ENCODE peak calls at places on chromosomes 11 and 22, in four cellular contexts. R is endothelial cell of umbilical vein, U is AG09309, C is transverse colon. P is an unnamed sample.
A peak's percentile ranks its signal among the peaks of the same experiment; 100 is the strongest.

GRCh38 chr11:28383471-28383870 is 275.3 kb downstream of the METTL15 start:
- DNase-seq in R (no peak), U (peak; percentile 47), C (no peak), P (no peak)

GRCh38 chr11:83847635-83848034 is 561.5 kb upstream of the CCDC90B start:
- DNase-seq in R (no peak), U (no peak), C (no peak), P (no peak)

GRCh38 chr22:47294222-47294532 is 531.7 kb downstream of the TBC1D22A start:
- DNase-seq in R (no peak), U (peak; percentile 28), C (no peak), P (peak; percentile 28)

GRCh38 chr11:108966206-108966605 is 301.3 kb downstream of the DDX10 start:
- DNase-seq in R (no peak), U (no peak), C (no peak), P (no peak)

GRCh38 chr11:71244116-71244815 is 8.1 kb downstream of the SHANK2 start:
- DNase-seq in R (no peak), U (peak; percentile 62), C (no peak), P (peak; percentile 18)

GRCh38 chr11:7487360-7487759 is 2.1 kb downstream of the OLFML1 start:
- DNase-seq in R (no peak), U (no peak), C (no peak), P (no peak)

GRCh38 chr11:98107736-98108135 is 913.0 kb upstream of the CNTN5 start:
- DNase-seq in R (no peak), U (no peak), C (no peak), P (peak; percentile 16)

GRCh38 chr22:46754826-46755225 is 7.6 kb upstream of the TBC1D22A start:
- DNase-seq in R (no peak), U (no peak), C (no peak), P (no peak)

GRCh38 chr11:60868682-60869450 is 1.5 kb downstream of the ZP1 start:
- DNase-seq in R (no peak), U (no peak), C (no peak), P (no peak)

GRCh38 chr11:49499117-49499516 is 290.7 kb upstream of the FOLH1 start:
- DNase-seq in R (no peak), U (no peak), C (no peak), P (no peak)

GRCh38 chr11:25242928-25243327 is 746.1 kb downstream of the LUZP2 start:
- DNase-seq in R (no peak), U (no peak), C (no peak), P (no peak)

GRCh38 chr11:72225411-72225951 is 914 bp downstream of the INPPL1 start:
- DNase-seq in R (no peak), U (no peak), C (no peak), P (peak; percentile 13)

GRCh38 chr11:110812334-110812733 is 100.1 kb upstream of the ARHGAP20 start:
- DNase-seq in R (no peak), U (no peak), C (no peak), P (no peak)

GRCh38 chr11:1987024-1987423 is 10.6 kb downstream of the H19 start:
- DNase-seq in R (no peak), U (no peak), C (no peak), P (no peak)

GRCh38 chr11:35978173-35978572 is 34.3 kb downstream of the LDLRAD3 start:
- DNase-seq in R (peak; percentile 21), U (no peak), C (no peak), P (no peak)

GRCh38 chr11:131229221-131229620 is 141.2 kb upstream of the NTM start:
- DNase-seq in R (no peak), U (no peak), C (no peak), P (no peak)
- H3K4me3 ChIP-seq in R (no peak overlapping the region), U (no peak overlapping the region), C (no peak overlapping the region), P (no peak overlapping the region)

GRCh38 chr22:41501209-41501608 is 32.3 kb downstream of the ACO2 start:
- DNase-seq in R (peak; percentile 16), U (no peak), C (no peak), P (no peak)
- TF ChIP-seq CTCF in R (no peak), U (no peak), C (peak; percentile 9), P (peak; percentile 33)

GRCh38 chr11:69121021-69121420 is 34.7 kb upstream of the SMIM38 start:
- DNase-seq in R (no peak), U (no peak), C (no peak), P (no peak)

GRCh38 chr11:69122642-69123431 is 32.9 kb upstream of the SMIM38 start:
- DNase-seq in R (peak; percentile 64), U (no peak), C (peak; percentile 92), P (peak; percentile 67)

GRCh38 chr11:69123593-69124545 is 31.9 kb upstream of the SMIM38 start:
- DNase-seq in R (no peak), U (no peak), C (no peak), P (no peak)

GRCh38 chr11:69121621-69122336 is 34.0 kb upstream of the SMIM38 start:
- DNase-seq in R (no peak), U (no peak), C (no peak), P (no peak)

GRCh38 chr11:69122337-69122641 is 33.4 kb upstream of the SMIM38 start:
- DNase-seq in R (no peak), U (no peak), C (no peak), P (no peak)
- H3K4me3 ChIP-seq in R (no peak overlapping the region), U (no peak overlapping the region), C (no peak overlapping the region), P (no peak overlapping the region)

GRCh38 chr11:6438979-6439571 is 1.7 kb downstream of the HPX start:
- DNase-seq in R (peak; percentile 63), U (peak; percentile 37), C (peak; percentile 62), P (peak; percentile 70)
- TF ChIP-seq CTCF in R (peak; percentile 71), U (peak; percentile 87), C (peak; percentile 64), P (peak; percentile 87)

DNA sequence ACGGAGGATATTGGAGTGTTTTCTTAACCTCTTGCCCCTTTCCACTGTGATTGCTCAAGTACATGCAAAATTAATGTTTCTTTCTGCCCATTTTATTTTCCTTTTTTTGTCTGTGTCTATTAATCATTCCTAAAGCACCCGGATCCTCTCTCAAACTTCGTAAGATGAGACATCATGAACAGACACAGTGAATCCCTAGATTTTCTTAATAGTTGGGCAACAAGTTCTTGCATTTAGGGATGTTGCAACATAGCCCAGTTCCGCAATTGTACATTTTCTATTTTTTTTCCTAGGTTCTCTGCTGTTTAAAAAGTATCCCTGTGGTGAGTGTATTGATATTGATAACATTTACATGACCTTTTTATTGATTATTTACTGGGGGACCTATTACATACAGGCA is 2.9 kb downstream of the FAM111A start:
- DNase-seq in R (no peak), U (peak; percentile 73), C (no peak), P (peak; percentile 73)
- H3K4me3 ChIP-seq in R (peak overlapping the region; percentile 90), U (peak overlapping the region; percentile 79), C (peak overlapping the region; percentile 77), P (peak overlapping the region; percentile 96)

DNA sequence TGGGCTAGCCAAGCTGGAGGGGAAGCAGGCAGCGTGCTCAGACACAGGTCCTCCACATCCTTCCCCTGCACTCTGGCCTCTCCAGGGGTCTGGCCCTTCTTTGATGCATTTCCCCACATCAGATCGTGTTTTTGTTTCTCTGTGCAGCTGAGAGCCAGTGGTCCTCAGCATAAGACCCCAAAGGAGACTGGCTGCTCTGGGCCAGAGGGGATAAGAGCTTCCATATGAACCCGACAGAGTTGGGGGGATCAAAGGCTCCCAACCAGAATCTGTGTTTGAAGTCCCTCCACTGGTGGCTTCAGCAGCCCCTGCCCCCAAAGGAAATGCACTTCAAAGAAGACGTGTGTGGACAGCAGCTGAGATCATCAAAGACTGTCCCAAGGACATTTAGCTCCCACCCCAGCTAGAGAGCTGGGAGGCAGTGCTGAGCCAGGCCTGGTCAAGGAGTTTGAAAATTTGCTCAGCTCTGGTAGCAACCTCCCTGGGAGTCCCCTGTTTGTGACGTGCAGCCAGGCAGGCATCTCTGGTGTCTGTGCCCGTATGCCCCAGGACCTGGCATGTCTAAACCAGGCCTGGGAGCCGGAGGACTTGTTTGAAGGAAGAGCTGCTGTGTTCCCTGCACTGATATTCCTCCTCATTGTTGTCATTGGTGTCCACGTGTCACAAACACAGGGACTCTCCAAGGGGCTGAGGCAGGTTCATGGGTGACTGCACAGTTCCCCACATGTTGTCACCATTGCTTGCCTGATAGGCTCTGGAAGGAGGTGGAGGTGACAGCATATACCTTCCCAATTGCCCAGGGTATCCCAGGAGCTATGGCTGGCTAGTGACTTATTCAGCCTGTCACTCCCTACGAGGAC is 99.0 kb downstream of the AMOTL1 start:
- DNase-seq in R (no peak), U (no peak), C (no peak), P (no peak)
- TF ChIP-seq CTCF in R (no peak), U (no peak), C (no peak), P (no peak)

DNA sequence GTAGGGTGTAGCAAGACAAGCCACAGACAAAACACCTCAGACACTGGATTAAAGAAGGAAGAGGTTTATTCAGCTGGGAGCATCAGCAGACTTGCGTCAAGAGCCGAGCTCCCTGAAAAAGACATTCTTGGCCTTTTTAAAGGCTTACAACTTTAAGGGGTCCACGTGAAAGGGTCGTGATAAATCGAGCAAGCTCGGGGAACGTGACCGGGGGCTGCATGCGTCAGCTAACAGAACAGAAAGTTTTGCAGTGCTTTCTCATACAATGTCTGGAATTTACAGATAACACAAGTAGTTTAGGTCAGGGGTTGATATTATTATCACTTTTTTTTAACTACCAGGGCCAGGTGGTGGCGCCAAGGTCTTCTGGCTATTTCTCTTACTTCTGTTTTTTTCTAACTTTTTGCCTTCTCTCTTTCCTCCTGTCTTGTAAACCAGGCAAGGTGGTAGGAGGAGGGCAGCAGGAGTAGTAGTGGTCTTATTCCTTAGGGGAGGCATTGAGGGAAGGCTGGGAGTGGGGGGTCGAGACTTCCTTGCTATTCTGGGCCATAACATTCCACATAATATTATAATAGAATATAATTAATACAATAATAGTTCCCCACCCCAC is 631 bp upstream of the ALDH3B1 start:
- DNase-seq in R (peak; percentile 61), U (no peak), C (no peak), P (peak; percentile 70)
- H3K4me3 ChIP-seq in R (no peak overlapping the region), U (peak overlapping the region; percentile 42), C (peak overlapping the region; percentile 41), P (peak overlapping the region; percentile 58)

GRCh38 chr11:128550967-128551522 is 36.3 kb downstream of the ETS1 start:
- DNase-seq in R (no peak), U (no peak), C (no peak), P (no peak)

GRCh38 chr11:128551641-128552335 is 35.6 kb downstream of the ETS1 start:
- DNase-seq in R (no peak), U (no peak), C (no peak), P (peak; percentile 32)

GRCh38 chr11:128555606-128556005 is 31.8 kb downstream of the ETS1 start:
- DNase-seq in R (peak; percentile 49), U (no peak), C (no peak), P (peak; percentile 36)

GRCh38 chr11:128552783-128553661 is 34.3 kb downstream of the ETS1 start:
- DNase-seq in R (no peak), U (no peak), C (peak; percentile 37), P (peak; percentile 63)

DNA sequence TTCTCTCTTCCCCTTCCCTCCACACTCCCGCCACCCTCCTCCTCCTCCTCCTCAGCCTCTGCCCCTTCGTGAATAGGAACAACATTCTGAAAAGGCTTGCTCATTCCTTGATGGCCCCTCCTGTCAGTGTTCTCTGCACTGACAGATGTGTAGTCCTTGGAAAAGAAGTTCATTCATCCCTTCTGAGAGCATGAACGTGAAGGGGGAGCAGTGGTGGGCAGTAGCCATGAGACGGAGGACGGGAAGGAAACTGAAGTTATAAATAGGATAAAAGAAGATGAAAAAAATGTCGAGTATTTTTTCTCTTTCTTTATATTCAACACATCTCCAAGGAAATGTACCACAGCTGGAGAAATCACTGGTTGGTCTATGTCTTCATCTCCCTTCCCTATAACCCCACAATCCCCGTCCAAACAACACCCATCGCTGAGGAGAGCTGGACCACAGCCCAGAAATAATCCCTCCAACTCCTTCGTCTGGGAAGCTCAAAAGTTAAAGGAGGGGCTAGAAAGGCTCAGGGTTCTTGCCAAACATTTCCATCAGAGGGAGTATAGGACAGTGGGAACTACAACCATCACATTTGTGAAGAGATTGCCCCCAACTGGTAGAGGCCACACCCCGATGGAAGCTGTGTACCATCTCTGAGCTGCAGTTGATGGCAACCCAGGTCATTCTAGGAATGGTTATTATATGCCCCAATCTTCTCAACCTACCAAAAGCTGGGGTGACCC is 33.5 kb downstream of the ETS1 start:
- DNase-seq in R (peak; percentile 30), U (no peak), C (no peak), P (peak; percentile 44)
- TF ChIP-seq CTCF in R (no peak), U (peak; percentile 13), C (no peak), P (peak; percentile 18)

P was measured in cardiac fibroblast.